ENCODE peak calls at places on chromosomes 5 and 9, in eight cellular contexts. P, V, L, M, H, C, Q and N are unnamed samples. For H3K9me3 and H3K4me1, the result is how much of the 10 kb centered on the place peaks cover.

GRCh38 chr5:123776761-123777160 is 264.8 kb downstream of the CSNK1G3 start:
- DNase-seq in P (no peak), V (no peak), L (no peak), M (no peak), H (no peak), C (no peak), Q (peak), N (no peak)

GRCh38 chr9:96186601-96187011 is 115.4 kb downstream of the HSD17B3 start:
- DNase-seq in P (no peak), V (no peak), L (peak), M (no peak), H (no peak), C (no peak), Q (peak), N (peak)

GRCh38 chr5:134603059-134603458 is 29.6 kb downstream of the SAR1B start:
- DNase-seq in P (no peak), V (no peak), L (no peak), M (no peak), H (no peak), C (no peak), Q (no peak), N (no peak)

GRCh38 chr9:70563437-70564204 is 149.2 kb upstream of the KLF9 start:
- DNase-seq in P (no peak), V (no peak), L (no peak), M (no peak), H (no peak), C (peak), Q (peak), N (no peak)

GRCh38 chr5:80715887-80716286 is 61.1 kb upstream of the DHFR start:
- DNase-seq in P (no peak), V (no peak), L (no peak), M (no peak), H (no peak), C (no peak), Q (no peak), N (no peak)

GRCh38 chr9:69980041-69980440 is 63.6 kb upstream of the MAMDC2 start:
- DNase-seq in P (no peak), V (no peak), L (no peak), M (no peak), H (no peak), C (no peak), Q (no peak), N (no peak)

GRCh38 chr5:113059232-113059805 is 82.7 kb downstream of the DCP2 start:
- DNase-seq in P (no peak), V (no peak), L (no peak), M (peak), H (no peak), C (no peak), Q (no peak), N (no peak)

GRCh38 chr9:136551401-136552116 is 5.7 kb upstream of the NOTCH1 start:
- DNase-seq in P (peak), V (peak), L (no peak), M (no peak), H (peak), C (no peak), Q (peak), N (no peak)

GRCh38 chr9:121998513-121999049 is 94.5 kb downstream of the TTLL11 start:
- DNase-seq in P (no peak), V (no peak), L (no peak), M (no peak), H (no peak), C (no peak), Q (no peak), N (no peak)

GRCh38 chr5:82176115-82176514 is 102.0 kb downstream of the RPS23 start:
- DNase-seq in P (no peak), V (no peak), L (no peak), M (no peak), H (no peak), C (no peak), Q (no peak), N (no peak)

GRCh38 chr5:33785571-33785970 is 106.2 kb downstream of the ADAMTS12 start:
- DNase-seq in P (no peak), V (no peak), L (no peak), M (no peak), H (no peak), C (no peak), Q (no peak), N (no peak)

GRCh38 chr5:44446399-44446798 is 57.2 kb upstream of the FGF10 start:
- DNase-seq in P (no peak), V (no peak), L (no peak), M (no peak), H (no peak), C (no peak), Q (no peak), N (no peak)

GRCh38 chr5:142201471-142201887 is 92.9 kb downstream of the NDFIP1 start:
- DNase-seq in P (no peak), V (no peak), L (no peak), M (no peak), H (no peak), C (no peak), Q (peak), N (no peak)

GRCh38 chr9:131478421-131478868 is 24.3 kb upstream of the POMT1 start:
- DNase-seq in P (no peak), V (peak), L (peak), M (peak), H (no peak), C (peak), Q (no peak), N (peak)

GRCh38 chr5:80516826-80517225 is 28.9 kb downstream of the FAM151B start:
- DNase-seq in P (no peak), V (peak), L (no peak), M (no peak), H (no peak), C (no peak), Q (no peak), N (no peak)

GRCh38 chr9:24436761-24437160 is 108.9 kb downstream of the IZUMO3 start:
- DNase-seq in P (no peak), V (no peak), L (peak), M (no peak), H (no peak), C (no peak), Q (no peak), N (no peak)

GRCh38 chr5:93346301-93346700 is 234.7 kb downstream of the NR2F1-AS1 start:
- DNase-seq in P (no peak), V (no peak), L (no peak), M (no peak), H (no peak), C (no peak), Q (no peak), N (no peak)

GRCh38 chr9:121736147-121736721 is 84.8 kb downstream of the DAB2IP start:
- DNase-seq in P (peak), V (peak), L (peak), M (no peak), H (peak), C (no peak), Q (no peak), N (peak)

GRCh38 chr5:10209004-10209403 is 40.7 kb downstream of the ATPSCKMT start:
- DNase-seq in P (no peak), V (no peak), L (no peak), M (no peak), H (no peak), C (no peak), Q (no peak), N (no peak)

GRCh38 chr9:89956907-89957306 is 352.1 kb downstream of the GADD45G start:
- DNase-seq in P (no peak), V (no peak), L (no peak), M (no peak), H (no peak), C (no peak), Q (no peak), N (no peak)

GRCh38 chr5:14401639-14402038 is 180.0 kb upstream of the OTULINL start:
- DNase-seq in P (no peak), V (no peak), L (no peak), M (peak), H (no peak), C (no peak), Q (no peak), N (no peak)

GRCh38 chr9:125536184-125537152 is 170.5 kb downstream of the MAPKAP1 start:
- DNase-seq in P (no peak), V (no peak), L (no peak), M (peak), H (no peak), C (no peak), Q (no peak), N (no peak)

GRCh38 chr9:30116673-30117217 is 2267.7 kb upstream of the ACO1 start:
- DNase-seq in P (no peak), V (no peak), L (no peak), M (no peak), H (no peak), C (no peak), Q (no peak), N (no peak)

GRCh38 chr5:2297991-2298390 is 415.3 kb upstream of the IRX4 start:
- DNase-seq in P (no peak), V (no peak), L (no peak), M (no peak), H (peak), C (no peak), Q (no peak), N (no peak)

GRCh38 chr9:69996947-69997346 is 46.7 kb upstream of the MAMDC2 start:
- DNase-seq in P (no peak), V (no peak), L (no peak), M (no peak), H (no peak), C (no peak), Q (no peak), N (peak)

GRCh38 chr5:170135796-170136490 is 30.2 kb downstream of the FOXI1 start:
- DNase-seq in P (no peak), V (no peak), L (no peak), M (no peak), H (no peak), C (no peak), Q (no peak), N (peak)

GRCh38 chr9:5870691-5871090 is 20.0 kb upstream of the MLANA start:
- DNase-seq in P (no peak), V (no peak), L (no peak), M (peak), H (no peak), C (no peak), Q (no peak), N (no peak)

GRCh38 chr5:32353420-32353819 is 40.7 kb upstream of the MTMR12 start:
- DNase-seq in P (no peak), V (no peak), L (no peak), M (no peak), H (no peak), C (no peak), Q (no peak), N (no peak)

GRCh38 chr9:83981126-83981871 is 694 bp downstream of the RMI1 start:
- DNase-seq in P (no peak), V (peak), L (no peak), M (peak), H (peak), C (no peak), Q (peak), N (no peak)

GRCh38 chr5:158303883-158304282 is 444.9 kb upstream of the CLINT1 start:
- DNase-seq in P (no peak), V (no peak), L (no peak), M (no peak), H (no peak), C (no peak), Q (no peak), N (no peak)

GRCh38 chr9:111975709-111976108 is 79.1 kb downstream of the UGCG start:
- DNase-seq in P (no peak), V (no peak), L (no peak), M (no peak), H (peak), C (peak), Q (no peak), N (peak)

GRCh38 chr5:157444224-157444623 is 15.8 kb upstream of the NIPAL4 start:
- DNase-seq in P (no peak), V (no peak), L (no peak), M (no peak), H (no peak), C (no peak), Q (no peak), N (no peak)

GRCh38 chr9:127450170-127450830 is 906 bp downstream of the RPL12 start:
- DNase-seq in P (no peak), V (no peak), L (no peak), M (no peak), H (no peak), C (no peak), Q (no peak), N (no peak)

GRCh38 chr5:126656397-126657007 is 55.8 kb downstream of the PHAX start:
- DNase-seq in P (no peak), V (peak), L (peak), M (peak), H (no peak), C (peak), Q (peak), N (no peak)

GRCh38 chr5:173093597-173093996 is 37.4 kb downstream of the CREBRF start:
- DNase-seq in P (no peak), V (no peak), L (no peak), M (no peak), H (no peak), C (no peak), Q (no peak), N (no peak)

GRCh38 chr5:163855754-163856153 is 350.3 kb downstream of the MAT2B start:
- DNase-seq in P (no peak), V (no peak), L (no peak), M (no peak), H (no peak), C (no peak), Q (no peak), N (no peak)
- H3K9me3 ChIP-seq in P (under half), V (under half), L (under half), M (under half), H (under half), C (under half), Q (under half), N (under half)

GRCh38 chr9:21683484-21684175 is 118.8 kb upstream of the MTAP start:
- DNase-seq in P (no peak), V (no peak), L (no peak), M (no peak), H (no peak), C (no peak), Q (no peak), N (no peak)
- H3K4me1 ChIP-seq in P (under half), V (half or more), L (under half), M (under half), H (under half), C (under half), Q (half or more), N (under half)

DNA sequence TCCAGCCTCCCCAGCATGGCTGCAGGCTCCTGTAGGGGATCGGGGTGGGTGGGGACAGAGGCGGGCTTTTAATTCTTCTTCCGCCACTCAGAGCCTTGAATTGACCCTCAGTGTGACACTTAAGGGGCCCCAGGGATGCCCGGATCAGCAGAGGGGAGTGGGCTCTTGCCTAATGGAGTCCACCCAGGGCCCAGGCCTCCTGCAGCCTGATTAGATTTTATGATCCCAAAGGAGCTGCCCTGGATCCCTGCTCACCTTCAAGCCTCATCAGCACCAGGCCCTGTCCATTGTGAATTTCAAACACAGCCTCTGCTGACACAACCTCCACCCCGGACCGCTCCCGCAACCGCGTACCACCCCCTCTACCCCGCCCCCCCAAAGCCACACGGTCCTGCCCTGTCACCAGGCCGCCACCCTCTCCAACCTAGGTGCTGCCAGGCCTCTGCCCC is 214.1 kb upstream of the IER5L start:
- DNase-seq in P (no peak), V (no peak), L (no peak), M (peak), H (no peak), C (no peak), Q (no peak), N (no peak)
- H3K9me3 ChIP-seq in P (under half), V (under half), L (under half), M (under half), H (under half), C (under half), Q (under half), N (under half)

GRCh38 chr5:107483625-107484024 is 187.1 kb downstream of the EFNA5 start:
- DNase-seq in P (no peak), V (no peak), L (no peak), M (no peak), H (no peak), C (no peak), Q (no peak), N (no peak)
- H3K4me1 ChIP-seq in P (under half), V (half or more), L (under half), M (under half), H (under half), C (under half), Q (under half), N (under half)

GRCh38 chr5:149073217-149073616 is 10.4 kb upstream of the SH3TC2 start:
- DNase-seq in P (no peak), V (no peak), L (no peak), M (no peak), H (no peak), C (no peak), Q (no peak), N (no peak)

GRCh38 chr5:149072376-149072775 is 9.5 kb upstream of the SH3TC2 start:
- DNase-seq in P (no peak), V (no peak), L (no peak), M (no peak), H (no peak), C (no peak), Q (no peak), N (no peak)

GRCh38 chr5:149071216-149071615 is 8.4 kb upstream of the SH3TC2 start:
- DNase-seq in P (no peak), V (no peak), L (no peak), M (no peak), H (no peak), C (no peak), Q (no peak), N (no peak)

GRCh38 chr5:149072791-149073190 is 9.9 kb upstream of the SH3TC2 start:
- DNase-seq in P (no peak), V (no peak), L (no peak), M (no peak), H (no peak), C (no peak), Q (no peak), N (no peak)

DNA sequence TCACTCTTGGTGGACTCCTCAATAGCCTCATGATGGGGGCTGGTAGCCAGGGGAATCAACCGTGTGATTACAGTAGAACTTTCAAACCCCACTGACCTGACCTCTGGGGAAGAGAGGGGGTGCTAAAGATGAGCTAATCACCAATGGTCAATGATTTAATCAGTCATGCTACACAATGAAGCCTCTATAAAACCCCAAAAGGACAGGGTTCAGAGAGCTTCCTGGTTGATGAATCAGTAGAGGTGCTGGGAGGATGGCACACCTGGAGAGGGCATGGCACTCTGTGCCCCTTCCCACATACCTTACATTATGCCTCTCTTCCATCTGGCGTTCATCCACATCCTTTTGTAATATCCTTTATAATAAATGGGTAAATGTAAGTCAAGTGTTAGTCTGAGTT is 8.9 kb upstream of the SH3TC2 start:
- DNase-seq in P (no peak), V (no peak), L (no peak), M (no peak), H (no peak), C (no peak), Q (no peak), N (no peak)
- H3K9me3 ChIP-seq in P (under half), V (under half), L (under half), M (under half), H (under half), C (under half), Q (under half), N (under half)

GRCh38 chr9:134375430-134376385 is 49.5 kb downstream of the RXRA start:
- DNase-seq in P (no peak), V (no peak), L (no peak), M (peak), H (peak), C (no peak), Q (no peak), N (no peak)

GRCh38 chr9:134376386-134377142 is 50.3 kb downstream of the RXRA start:
- DNase-seq in P (no peak), V (no peak), L (no peak), M (no peak), H (no peak), C (no peak), Q (no peak), N (no peak)

GRCh38 chr9:134374301-134375010 is 48.2 kb downstream of the RXRA start:
- DNase-seq in P (no peak), V (no peak), L (no peak), M (no peak), H (no peak), C (no peak), Q (no peak), N (no peak)

GRCh38 chr9:134373953-134374300 is 47.7 kb downstream of the RXRA start:
- DNase-seq in P (no peak), V (no peak), L (no peak), M (no peak), H (no peak), C (no peak), Q (no peak), N (no peak)

DNA sequence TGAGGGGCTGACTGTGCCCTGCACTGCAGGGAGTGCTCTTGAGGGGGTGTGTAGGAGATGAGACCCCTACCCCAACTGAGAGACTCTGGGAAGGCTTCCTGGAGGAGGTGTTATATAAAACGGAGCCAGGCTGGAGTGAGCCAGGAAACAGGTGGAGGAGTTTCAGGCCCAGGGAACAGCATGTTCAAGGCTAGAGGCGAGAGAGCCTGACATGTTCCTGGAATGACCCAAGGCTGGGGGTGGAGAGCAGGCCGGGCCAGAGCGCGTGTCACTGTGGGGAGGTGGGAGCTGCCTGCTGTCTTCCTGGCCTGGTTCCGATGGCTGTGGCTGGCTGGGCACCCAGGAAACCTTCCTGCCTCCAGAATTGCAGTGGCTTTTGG is 48.7 kb downstream of the RXRA start:
- DNase-seq in P (no peak), V (no peak), L (no peak), M (no peak), H (peak), C (no peak), Q (no peak), N (no peak)
- H3K4me1 ChIP-seq in P (half or more), V (half or more), L (under half), M (under half), H (under half), C (under half), Q (half or more), N (under half)

GRCh38 chr9:977361-978116 is 1.1 kb downstream of the DMRT3 start:
- DNase-seq in P (no peak), V (no peak), L (no peak), M (no peak), H (no peak), C (no peak), Q (no peak), N (no peak)
- H3K9me3 ChIP-seq in P (under half), V (under half), L (under half), M (under half), H (under half), C (under half), Q (under half), N (under half)

GRCh38 chr5:128358826-128359225 is 179.2 kb downstream of the FBN2 start:
- DNase-seq in P (no peak), V (no peak), L (no peak), M (no peak), H (no peak), C (no peak), Q (peak), N (no peak)

GRCh38 chr5:128366147-128366546 is 171.9 kb downstream of the FBN2 start:
- DNase-seq in P (no peak), V (no peak), L (no peak), M (no peak), H (no peak), C (no peak), Q (no peak), N (no peak)

GRCh38 chr5:128362398-128362797 is 175.6 kb downstream of the FBN2 start:
- DNase-seq in P (no peak), V (no peak), L (no peak), M (no peak), H (no peak), C (no peak), Q (no peak), N (no peak)
- H3K4me1 ChIP-seq in P (under half), V (under half), L (under half), M (under half), H (under half), C (under half), Q (under half), N (under half)